ENCODE peak calls at places on chromosomes 6 and 20, in nine cellular contexts. Q is dermis blood vessel endothelial cell; M is heart right ventricle; E is stimulated activated CD4-positive, alpha-beta T cell treated with anti-CD3 and anti-CD28 coated beads, Interleukin-15, amount 100 ng/mL, for 24 hours; N is Right ventricle myocardium superior; G is hypothalamus; A is tibial nerve; B is IMR-90; P is effector CD4-positive, alpha-beta T cell. Y is an unnamed sample.

GRCh38 chr6:7538484-7538883 is 3.0 kb upstream of the DSP start:
- DNase-seq in A (no peak), Q (no peak), E (no peak), M (no peak), N (no peak), B (no peak), P (no peak), G (no peak), Y (no peak)

GRCh38 chr6:146544783-146545182 is 1.1 kb downstream of the RAB32 start:
- DNase-seq in E (no peak), Q (peak; percentile 14), P (no peak), A (no peak), B (peak; percentile 27), M (no peak), N (no peak), G (no peak), Y (no peak)

GRCh38 chr6:44001318-44001868 is 125.9 kb downstream of the MRPL14 start:
- DNase-seq in G (no peak), B (no peak), A (no peak), M (no peak), P (no peak), Q (peak; percentile 38), E (peak; percentile 41), N (peak; percentile 37), Y (no peak)

GRCh38 chr20:41769650-41770049 is 151.5 kb upstream of the CHD6 start:
- DNase-seq in M (no peak), Q (no peak), N (no peak), G (no peak), E (no peak), P (no peak), A (no peak), B (no peak), Y (no peak)

GRCh38 chr6:90820436-90820835 is 233.6 kb upstream of the MAP3K7 start:
- DNase-seq in A (no peak), G (no peak), P (no peak), Q (no peak), N (no peak), E (no peak), B (no peak), M (no peak), Y (no peak)

GRCh38 chr6:12955996-12956395 is 239.4 kb downstream of the PHACTR1 start:
- DNase-seq in M (no peak), G (no peak), A (no peak), E (no peak), N (no peak), P (no peak), B (no peak), Q (no peak), Y (no peak)

GRCh38 chr20:62455929-62456328 is 19.9 kb downstream of the GATA5 start:
- DNase-seq in A (no peak), Q (no peak), M (no peak), E (no peak), P (no peak), G (no peak), B (no peak), N (no peak), Y (no peak)

GRCh38 chr6:144265061-144265357 is 20.1 kb upstream of the UTRN start:
- DNase-seq in B (peak; percentile 35), Q (no peak), P (no peak), E (no peak), N (no peak), M (no peak), G (no peak), A (no peak), Y (no peak)

GRCh38 chr20:46672543-46673148 is 16.6 kb downstream of the TP53RK start:
- DNase-seq in B (no peak), E (no peak), Q (no peak), M (no peak), N (no peak), P (no peak), G (no peak), A (no peak), Y (no peak)

GRCh38 chr20:5000263-5001173 is 792 bp downstream of the SLC23A2 start:
- DNase-seq in Q (peak; percentile 20), B (peak; percentile 18), P (peak; percentile 3), N (peak; percentile 60), M (peak; percentile 41), G (peak; percentile 29), A (peak; percentile 34), E (peak; percentile 45), Y (no peak)

GRCh38 chr20:54163402-54163801 is 10.4 kb downstream of the CYP24A1 start:
- DNase-seq in A (no peak), B (no peak), N (no peak), P (no peak), E (no peak), G (no peak), Q (no peak), M (no peak), Y (no peak)

GRCh38 chr6:5956939-5957338 is 49.8 kb downstream of the NRN1 start:
- DNase-seq in B (no peak), M (no peak), N (no peak), E (no peak), A (no peak), G (no peak), P (no peak), Q (no peak), Y (no peak)

GRCh38 chr20:38842558-38842981 is 37.1 kb downstream of the PPP1R16B start:
- DNase-seq in M (no peak), N (no peak), A (no peak), B (no peak), P (no peak), Q (peak; percentile 42), E (peak; percentile 89), G (no peak), Y (peak; percentile 81)

GRCh38 chr6:126041516-126042447 is 55.4 kb downstream of the TRMT11 start:
- DNase-seq in M (no peak), P (no peak), G (no peak), N (no peak), E (no peak), B (peak; percentile 62), A (no peak), Q (peak; percentile 29), Y (no peak)

GRCh38 chr20:37042986-37043972 is 52.5 kb downstream of the RBL1 start:
- DNase-seq in Q (no peak), E (peak; percentile 37), B (no peak), M (no peak), A (no peak), G (no peak), P (no peak), N (no peak), Y (no peak)

GRCh38 chr6:41396335-41396734 is 60.9 kb downstream of the NCR2 start:
- DNase-seq in A (no peak), M (no peak), N (peak; percentile 44), P (no peak), Q (no peak), G (no peak), E (no peak), B (no peak), Y (no peak)

GRCh38 chr6:55617272-55617671 is 38.3 kb upstream of the HMGCLL1 start:
- DNase-seq in G (no peak), M (no peak), N (no peak), Q (peak; percentile 63), B (peak; percentile 56), A (no peak), E (no peak), P (no peak), Y (no peak)

Y was measured in GM18507.